ENCODE peak calls at places on chromosome 20, in seven cellular contexts. I, D, G, F, Z, C and U are unnamed samples.

GRCh38 chr20:46975976-46976375 is 81.3 kb downstream of the EYA2 start:
- DNase-seq in C (no peak), Z (no peak), D (no peak), F (no peak), G (no peak), I (no peak), U (no peak)

GRCh38 chr20:32282461-32282860 is 5.0 kb downstream of the KIF3B start:
- DNase-seq in I (no peak), C (no peak), Z (no peak), G (no peak), D (no peak), F (no peak), U (no peak)

GRCh38 chr20:21167261-21167660 is 41.4 kb downstream of the KIZ start:
- DNase-seq in D (no peak), I (no peak), G (no peak), Z (no peak), F (no peak), C (no peak), U (no peak)

GRCh38 chr20:31566658-31567379 is 38.3 kb upstream of the ID1 start:
- DNase-seq in C (no peak), F (no peak), Z (no peak), I (no peak), G (no peak), D (no peak), U (no peak)

GRCh38 chr20:55360895-55361294 is 644.4 kb downstream of the CBLN4 start:
- DNase-seq in G (no peak), Z (no peak), I (no peak), C (no peak), F (no peak), D (no peak), U (no peak)

GRCh38 chr20:21397341-21398108 is at the start of gene NKX2-4:
- DNase-seq in G (peak; percentile 17), F (no peak), D (no peak), I (no peak), C (no peak), Z (no peak), U (no peak)

GRCh38 chr20:62774762-62775161 is 21.5 kb upstream of the MRGBP start:
- DNase-seq in Z (no peak), D (no peak), G (no peak), C (no peak), F (no peak), I (no peak), U (no peak)

GRCh38 chr20:45576995-45577394 is 2.1 kb downstream of the WFDC8 start:
- DNase-seq in D (no peak), F (peak; percentile 31), Z (no peak), C (peak; percentile 1), G (no peak), I (no peak), U (no peak)

GRCh38 chr20:49303211-49303610 is 25.4 kb upstream of the ZNFX1 start:
- DNase-seq in D (no peak), I (no peak), C (peak; percentile 58), Z (no peak), F (peak; percentile 74), G (no peak), U (no peak)

GRCh38 chr20:61170921-61171320 is 81.1 kb upstream of the CDH4 start:
- DNase-seq in G (no peak), C (no peak), D (no peak), Z (no peak), I (no peak), F (no peak), U (no peak)

GRCh38 chr20:32560989-32561830 is 23.9 kb downstream of the NOL4L start:
- DNase-seq in I (no peak), G (peak; percentile 41), F (no peak), Z (no peak), D (no peak), C (no peak), U (no peak)

GRCh38 chr20:47304287-47304686 is 52.2 kb downstream of the ZMYND8 start:
- DNase-seq in I (peak; percentile 55), Z (no peak), C (peak; percentile 34), G (no peak), F (peak; percentile 41), D (no peak), U (no peak)

GRCh38 chr20:63736893-63737689 is 627 bp downstream of the LIME1 start:
- DNase-seq in D (no peak), Z (peak; percentile 67), C (no peak), G (no peak), I (no peak), F (no peak), U (peak; percentile 73)

GRCh38 chr20:46954490-46955038 is 59.9 kb downstream of the EYA2 start:
- DNase-seq in I (peak; percentile 94), G (no peak), F (peak; percentile 81), C (peak; percentile 97), D (no peak), Z (no peak), U (no peak)

GRCh38 chr20:43492101-43492500 is 15.4 kb upstream of the L3MBTL1 start:
- DNase-seq in Z (no peak), I (no peak), G (no peak), D (no peak), C (no peak), F (no peak), U (peak; percentile 65)

GRCh38 chr20:47818996-47819609 is 33.8 kb upstream of the SULF2 start:
- DNase-seq in D (no peak), F (no peak), G (no peak), I (no peak), Z (no peak), C (no peak), U (no peak)

GRCh38 chr20:36572701-36573102 is 695 bp upstream of the TGIF2 start:
- DNase-seq in Z (peak; percentile 72), C (no peak), G (no peak), F (peak; percentile 15), I (peak; percentile 19), D (peak; percentile 17), U (peak; percentile 59)

GRCh38 chr20:36574278-36575065 is 1.1 kb downstream of the TGIF2 start:
- DNase-seq in F (peak; percentile 62), C (no peak), I (peak; percentile 46), D (peak; percentile 81), Z (peak; percentile 64), G (peak; percentile 76), U (peak; percentile 73)

GRCh38 chr20:36573798-36574277 is 441 bp downstream of the TGIF2 start:
- DNase-seq in C (no peak), F (peak; percentile 14), Z (peak; percentile 82), D (peak; percentile 45), G (no peak), I (no peak), U (peak; percentile 76)

GRCh38 chr20:36573103-36573797 is at the start of gene TGIF2:
- DNase-seq in F (peak; percentile 87), I (peak; percentile 55), D (peak; percentile 90), C (peak; percentile 81), G (peak; percentile 95), Z (peak; percentile 95), U (peak; percentile 100)

GRCh38 chr20:36575066-36575743 is 1.8 kb downstream of the TGIF2 start:
- DNase-seq in C (peak; percentile 65), F (peak; percentile 74), G (peak; percentile 31), D (peak; percentile 70), Z (peak; percentile 54), I (peak; percentile 35), U (peak; percentile 56)
- TF ChIP-seq CTCF in C (no peak), F (no peak), G (no peak), D (no peak), Z (no peak), I (no peak), U (no peak)

GRCh38 chr20:671252-672030 is 4.2 kb downstream of the SCRT2 start:
- DNase-seq in F (no peak), Z (no peak), D (no peak), I (no peak), C (no peak), G (no peak), U (no peak)
- TF ChIP-seq CTCF in F (no peak), Z (no peak), D (no peak), I (no peak), C (no peak), G (no peak), U (no peak)

DNA sequence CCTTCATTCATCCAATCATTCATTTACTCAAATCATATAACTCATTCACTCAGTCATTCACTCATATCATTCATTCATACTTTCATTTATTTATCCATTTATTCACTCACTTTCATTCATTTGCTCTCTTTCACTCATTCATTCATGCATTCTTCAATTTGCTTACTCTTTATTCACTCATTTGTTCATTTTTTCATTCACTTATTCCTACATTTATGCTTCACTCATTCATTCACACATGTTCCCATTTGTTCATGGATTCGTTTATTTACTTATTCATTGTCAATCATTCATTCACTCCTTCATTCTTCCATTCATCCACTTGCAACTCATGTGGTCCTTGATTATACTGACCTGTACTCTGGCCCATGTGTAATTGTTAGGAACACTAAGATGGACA is 39.4 kb downstream of the SNRPB start:
- DNase-seq in C (no peak), D (no peak), I (no peak), Z (no peak), F (no peak), G (no peak), U (no peak)
- TF ChIP-seq CTCF in C (no peak), D (no peak), I (no peak), Z (peak; percentile 15), F (no peak), G (no peak), U (no peak)

DNA sequence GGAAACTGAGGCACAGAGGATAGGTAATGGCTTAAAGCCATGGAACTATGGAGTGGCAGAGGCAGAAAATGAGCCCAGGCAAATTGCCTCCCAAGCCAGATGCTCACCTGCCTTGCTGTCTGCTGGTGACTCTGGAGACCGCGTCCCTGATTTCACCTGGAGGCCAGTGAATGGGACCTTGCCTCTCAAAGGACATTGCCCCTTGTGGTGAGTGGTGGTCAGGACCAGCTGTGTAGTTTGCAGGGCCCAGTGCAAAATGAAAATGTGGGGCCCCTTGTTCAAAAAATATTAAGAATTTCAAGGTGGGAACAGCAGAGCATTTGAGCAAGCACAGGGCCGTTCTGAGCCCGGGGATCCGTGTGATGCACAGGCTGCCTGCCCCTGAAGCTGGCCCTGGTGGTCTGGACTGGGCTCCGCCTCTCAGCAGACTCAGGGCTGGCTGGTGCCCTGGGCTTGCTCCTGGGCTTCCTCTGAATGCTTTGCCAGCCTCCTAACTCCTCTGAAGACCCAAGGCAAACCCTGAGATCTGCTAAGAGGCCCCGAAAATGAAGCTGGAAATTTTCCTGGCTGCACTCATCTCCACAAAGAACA is 19.8 kb upstream of the KCNG1 start:
- DNase-seq in F (no peak), D (no peak), C (no peak), I (no peak), G (no peak), Z (no peak), U (no peak)
- TF ChIP-seq CTCF in F (peak; percentile 14), D (no peak), C (peak; percentile 26), I (no peak), G (peak; percentile 27), Z (no peak), U (peak; percentile 6)

GRCh38 chr20:5569021-5569420 is 181.2 kb upstream of the SHLD1 start:
- DNase-seq in I (peak; percentile 75), C (peak; percentile 61), F (peak; percentile 73), G (no peak), D (no peak), Z (peak; percentile 65), U (peak; percentile 15)
- TF ChIP-seq CTCF in I (peak; percentile 87), C (peak; percentile 44), F (peak; percentile 40), G (peak; percentile 14), D (no peak), Z (peak; percentile 71), U (peak; percentile 38)

GRCh38 chr20:13563854-13564253 is 74.9 kb downstream of the TASP1 start:
- DNase-seq in I (no peak), C (no peak), D (no peak), G (no peak), Z (no peak), F (no peak), U (no peak)
- TF ChIP-seq CTCF in I (no peak), C (no peak), D (no peak), G (no peak), Z (no peak), F (no peak), U (no peak)